ENCODE peak calls at places on chromosomes 1 and 21, in seven cellular contexts. G, L, S, K, T, P and D are unnamed samples.

GRCh38 chr1:32307313-32307712 is 15.4 kb downstream of the HDAC1 start:
- DNase-seq in P (no peak), S (no peak), L (no peak), T (peak; percentile 54), G (no peak), K (no peak), D (no peak)

GRCh38 chr1:68954841-68955240 is 458.0 kb upstream of the DEPDC1 start:
- DNase-seq in T (no peak), S (no peak), P (no peak), G (no peak), K (no peak), L (no peak), D (no peak)

GRCh38 chr1:61082336-61083013 is at the start of gene NFIA:
- DNase-seq in L (peak; percentile 69), G (peak; percentile 49), K (peak; percentile 55), S (peak; percentile 53), P (no peak), T (peak; percentile 84), D (peak; percentile 32)

GRCh38 chr1:89945852-89946476 is 48.9 kb upstream of the ZNF326 start:
- DNase-seq in K (no peak), P (no peak), T (peak; percentile 85), L (no peak), S (no peak), G (peak; percentile 26), D (no peak)

GRCh38 chr21:43308101-43308500 is 118.8 kb downstream of the SIK1 start:
- DNase-seq in K (no peak), P (no peak), T (no peak), G (no peak), L (no peak), S (no peak), D (no peak)

GRCh38 chr1:220974431-220974830 is 95.2 kb downstream of the HLX start:
- DNase-seq in P (no peak), T (no peak), L (no peak), G (no peak), S (no peak), K (no peak), D (no peak)

GRCh38 chr1:198278922-198279321 is 122.1 kb downstream of the NEK7 start:
- DNase-seq in T (no peak), P (no peak), L (no peak), K (no peak), G (no peak), S (no peak), D (no peak)

GRCh38 chr1:202214089-202214843 is 20.7 kb downstream of the LGR6 start:
- DNase-seq in S (no peak), P (no peak), K (peak; percentile 27), T (no peak), G (no peak), L (no peak), D (no peak)

GRCh38 chr1:154344977-154345837 is 19.9 kb downstream of the ATP8B2 start:
- DNase-seq in L (no peak), S (no peak), K (no peak), T (peak; percentile 66), P (peak; percentile 16), G (no peak), D (peak; percentile 75)

GRCh38 chr1:27478098-27478497 is 11.9 kb downstream of the WASF2 start:
- DNase-seq in S (no peak), T (no peak), P (no peak), L (no peak), G (no peak), K (no peak), D (no peak)

GRCh38 chr1:158045639-158046038 is 52.2 kb downstream of the KIRREL1 start:
- DNase-seq in T (peak; percentile 61), G (no peak), S (no peak), K (no peak), P (no peak), L (no peak), D (no peak)

GRCh38 chr1:98323396-98323795 is 338.1 kb upstream of the SNX7 start:
- DNase-seq in K (no peak), T (peak; percentile 95), S (no peak), P (no peak), L (peak; percentile 75), G (peak; percentile 39), D (no peak)

GRCh38 chr1:219945795-219946194 is 17.4 kb upstream of the SLC30A10 start:
- DNase-seq in G (no peak), S (no peak), T (no peak), P (no peak), L (no peak), K (no peak), D (no peak)

GRCh38 chr1:56820755-56821461 is 1.7 kb upstream of the FYB2 start:
- DNase-seq in L (peak; percentile 62), G (peak; percentile 51), S (peak; percentile 79), T (peak; percentile 69), P (peak; percentile 49), K (peak; percentile 84), D (peak; percentile 17)

GRCh38 chr1:213014642-213015041 is 1.0 kb downstream of the ANGEL2 start:
- DNase-seq in L (no peak), G (no peak), T (peak; percentile 47), S (no peak), K (no peak), P (no peak), D (no peak)

GRCh38 chr21:34761758-34762330 is 93.0 kb downstream of the CLIC6 start:
- DNase-seq in T (no peak), S (no peak), L (no peak), G (no peak), K (no peak), P (no peak), D (no peak)

GRCh38 chr21:15804247-15804985 is 74.6 kb downstream of the USP25 start:
- DNase-seq in P (no peak), K (no peak), T (no peak), L (no peak), S (no peak), G (no peak), D (no peak)

GRCh38 chr1:211036701-211037494 is 97.0 kb downstream of the KCNH1 start:
- DNase-seq in K (no peak), T (peak; percentile 88), S (no peak), P (no peak), G (peak; percentile 64), L (peak; percentile 56), D (no peak)

GRCh38 chr1:185537601-185538000 is 196.6 kb upstream of the HMCN1 start:
- DNase-seq in S (no peak), G (no peak), L (no peak), P (no peak), T (no peak), K (no peak), D (no peak)

GRCh38 chr21:42568834-42569731 is 55.4 kb downstream of the SLC37A1 start:
- DNase-seq in L (no peak), S (no peak), T (no peak), P (no peak), K (peak; percentile 89), G (no peak), D (no peak)

GRCh38 chr1:7579016-7579415 is 192.1 kb upstream of the VAMP3 start:
- DNase-seq in P (no peak), S (no peak), K (no peak), G (no peak), T (no peak), L (no peak), D (no peak)

GRCh38 chr1:218164111-218164929 is 120.8 kb upstream of the RRP15 start:
- DNase-seq in S (peak; percentile 32), G (no peak), L (no peak), P (no peak), K (peak; percentile 80), T (peak; percentile 26), D (no peak)

GRCh38 chr1:246280551-246280950 is 226.5 kb downstream of the SMYD3 start:
- DNase-seq in L (peak; percentile 22), K (peak; percentile 37), P (no peak), T (peak; percentile 32), G (peak; percentile 10), S (no peak), D (no peak)

GRCh38 chr1:187294421-187295201 is 465.9 kb downstream of the PLA2G4A start:
- DNase-seq in K (no peak), P (no peak), S (no peak), L (no peak), T (no peak), G (no peak), D (no peak)

GRCh38 chr1:230153655-230154296 is 86.7 kb downstream of the GALNT2 start:
- DNase-seq in L (peak; percentile 52), S (no peak), P (no peak), G (no peak), T (peak; percentile 92), K (no peak), D (no peak)

GRCh38 chr1:7705908-7706216 is 65.2 kb upstream of the VAMP3 start:
- DNase-seq in S (no peak), T (no peak), L (no peak), P (no peak), G (no peak), K (no peak), D (no peak)

GRCh38 chr1:200775850-200776249 is 37.2 kb downstream of the CAMSAP2 start:
- DNase-seq in G (no peak), T (peak; percentile 17), K (no peak), L (no peak), S (no peak), P (no peak), D (no peak)

GRCh38 chr1:177355575-177355974 is 184.8 kb downstream of the BRINP2 start:
- DNase-seq in S (no peak), P (no peak), K (no peak), T (peak; percentile 37), G (no peak), L (no peak), D (no peak)

GRCh38 chr1:170680428-170680827 is 16.5 kb downstream of the PRRX1 start:
- DNase-seq in K (no peak), P (no peak), L (no peak), G (no peak), T (peak; percentile 90), S (no peak), D (no peak)